ENCODE peak calls at places on chromosomes 2 and 18, in four cellular contexts. K, V, I and S are unnamed samples.

GRCh38 chr2:157764386-157764785 is 111.7 kb downstream of the ACVR1 start:
- DNase-seq in K (no peak), V (no peak), I (no peak), S (no peak)

GRCh38 chr2:102891261-102891660 is 129.4 kb downstream of the TMEM182 start:
- DNase-seq in K (no peak), V (no peak), I (no peak), S (no peak)

GRCh38 chr2:236748801-236749200 is 179.2 kb downstream of the ACKR3 start:
- DNase-seq in K (no peak), V (no peak), I (no peak), S (no peak)

GRCh38 chr2:30789670-30790210 is 17.5 kb downstream of the CAPN13 start:
- DNase-seq in K (no peak), V (no peak), I (no peak), S (no peak)

GRCh38 chr2:109148991-109149645 is 20.1 kb downstream of the SH3RF3 start:
- DNase-seq in K (no peak), V (no peak), I (no peak), S (no peak)

GRCh38 chr18:13387856-13388548 is 169.4 kb downstream of the LDLRAD4 start:
- DNase-seq in K (no peak), V (no peak), I (no peak), S (no peak)

GRCh38 chr18:48455555-48456478 is 46.6 kb upstream of the ZBTB7C start:
- DNase-seq in K (peak), V (no peak), I (peak), S (peak)

GRCh38 chr2:51409920-51410319 is 378.0 kb upstream of the NRXN1 start:
- DNase-seq in K (no peak), V (no peak), I (no peak), S (no peak)

GRCh38 chr2:10211822-10212438 is 89.4 kb downstream of the RRM2 start:
- DNase-seq in K (no peak), V (no peak), I (no peak), S (no peak)

GRCh38 chr2:38301969-38302702 is 74.9 kb downstream of the ATL2 start:
- DNase-seq in K (no peak), V (no peak), I (no peak), S (no peak)

GRCh38 chr2:233426619-233427342 is 72.5 kb downstream of the DGKD start:
- DNase-seq in K (no peak), V (no peak), I (peak), S (peak)

GRCh38 chr2:239160226-239161143 is 240.3 kb downstream of the HDAC4 start:
- DNase-seq in K (no peak), V (no peak), I (no peak), S (no peak)

GRCh38 chr2:101984656-101985055 is 7.1 kb upstream of the IL1R2 start:
- DNase-seq in K (no peak), V (no peak), I (no peak), S (no peak)